ENCODE peak calls at places on chromosomes 6 and 20, in five cellular contexts. Y is Caki2; M is activated naive CD8-positive, alpha-beta T cell treated with anti-CD3 and anti-CD28 coated beads, Interleukin-2, amount 50 U/mL, for 24 hours; H is mucosa of gallbladder; L is PC-3. N is an unnamed sample.

GRCh38 chr6:20542927-20543602 is 8.8 kb downstream of the CDKAL1 start:
- DNase-seq in Y (peak; percentile 93), M (no peak), H (no peak), L (peak; percentile 99), N (no peak)

GRCh38 chr20:50115041-50115512 is 2.1 kb upstream of the UBE2V1 start:
- DNase-seq in Y (no peak), M (no peak), H (no peak), L (no peak), N (no peak)

GRCh38 chr20:5654557-5654956 is 95.6 kb upstream of the SHLD1 start:
- DNase-seq in Y (peak; percentile 71), M (no peak), H (peak; percentile 15), L (peak; percentile 99), N (no peak)

GRCh38 chr6:10355115-10355702 is 59.7 kb downstream of the TFAP2A start:
- DNase-seq in Y (peak; percentile 91), M (no peak), H (no peak), L (no peak), N (no peak)

GRCh38 chr6:34970962-34971361 is 81.9 kb downstream of the ANKS1A start:
- DNase-seq in Y (no peak), M (no peak), H (no peak), L (no peak), N (no peak)

GRCh38 chr6:47203266-47203967 is 106.3 kb downstream of the TNFRSF21 start:
- DNase-seq in Y (no peak), M (no peak), H (no peak), L (peak; percentile 41), N (no peak)

GRCh38 chr6:41442800-41443501 is 103.2 kb upstream of the FOXP4 start:
- DNase-seq in Y (no peak), M (peak; percentile 40), H (peak; percentile 27), L (no peak), N (no peak)

GRCh38 chr20:19414600-19414999 is 202.2 kb downstream of the SLC24A3 start:
- DNase-seq in Y (no peak), M (no peak), H (no peak), L (no peak), N (no peak)

GRCh38 chr20:47936612-47937011 is 151.3 kb upstream of the SULF2 start:
- DNase-seq in Y (no peak), M (no peak), H (no peak), L (no peak), N (no peak)

GRCh38 chr6:107443066-107443903 is 16.1 kb downstream of the PDSS2 start:
- DNase-seq in Y (no peak), M (no peak), H (no peak), L (no peak), N (no peak)

GRCh38 chr6:36130672-36131516 is 581 bp downstream of the MAPK13 start:
- DNase-seq in Y (no peak), M (peak; percentile 74), H (peak; percentile 38), L (peak; percentile 60), N (no peak)

GRCh38 chr6:14633453-14633852 is 515.9 kb downstream of the CD83 start:
- DNase-seq in Y (no peak), M (no peak), H (no peak), L (no peak), N (no peak)

GRCh38 chr6:34274129-34274528 is 25.3 kb upstream of the SMIM29 start:
- DNase-seq in Y (no peak), M (no peak), H (no peak), L (no peak), N (no peak)

GRCh38 chr6:1705183-1705582 is 95.5 kb downstream of the FOXC1 start:
- DNase-seq in Y (no peak), M (no peak), H (no peak), L (no peak), N (no peak)